ENCODE peak calls at places on chromosomes 2 and 18, in nine cellular contexts. W is H1, K is transverse colon, L is sigmoid colon, G is suprapubic skin, U is tibial nerve, Z is ovary, A is GM12878, M is HepG2. D is an unnamed sample.

GRCh38 chr2:171087547-171087946 is 73.1 kb downstream of the TLK1 start:
- DNase-seq in M (no peak), K (no peak), G (no peak), A (no peak), Z (no peak), W (no peak), L (no peak), U (no peak), D (no peak)

GRCh38 chr2:190887089-190887488 is 6.5 kb downstream of the GLS start:
- DNase-seq in W (no peak), L (no peak), K (no peak), A (peak; percentile 48), M (no peak), G (no peak), Z (no peak), U (no peak), D (no peak)

GRCh38 chr2:201191132-201191875 is 8.4 kb downstream of the CASP10 start:
- DNase-seq in U (no peak), M (peak; percentile 46), K (no peak), Z (no peak), A (peak; percentile 32), L (no peak), G (no peak), W (no peak), D (no peak)

GRCh38 chr2:241680827-241681599 is 5.6 kb downstream of the DTYMK start:
- DNase-seq in Z (peak; percentile 57), K (no peak), G (no peak), U (no peak), W (no peak), L (peak; percentile 75), M (no peak), A (no peak), D (no peak)

GRCh38 chr2:119545754-119546445 is 1.7 kb downstream of the CFAP221 start:
- DNase-seq in Z (no peak), G (no peak), L (no peak), M (no peak), U (no peak), A (no peak), W (no peak), K (no peak), D (no peak)

GRCh38 chr18:9231852-9232476 is 95.4 kb downstream of the ANKRD12 start:
- DNase-seq in U (no peak), L (no peak), A (no peak), K (no peak), Z (no peak), M (no peak), G (no peak), W (no peak), D (no peak)

GRCh38 chr2:67050621-67051020 is 346.5 kb upstream of the ETAA1 start:
- DNase-seq in M (no peak), Z (no peak), K (no peak), A (no peak), U (no peak), W (no peak), L (no peak), G (no peak), D (no peak)

GRCh38 chr18:26471027-26471426 is 77.3 kb downstream of the KCTD1 start:
- DNase-seq in L (no peak), M (no peak), U (no peak), W (no peak), G (no peak), K (no peak), A (no peak), Z (no peak), D (no peak)

GRCh38 chr2:227363756-227364155 is 15.3 kb downstream of the TM4SF20 start:
- DNase-seq in M (no peak), G (no peak), K (no peak), W (no peak), L (no peak), Z (no peak), U (no peak), A (no peak), D (no peak)

GRCh38 chr2:215883799-215884198 is 129.6 kb downstream of the MREG start:
- DNase-seq in M (no peak), U (no peak), A (peak; percentile 49), G (no peak), L (no peak), W (no peak), K (no peak), Z (no peak), D (no peak)

GRCh38 chr2:101852824-101853223 is 138.9 kb upstream of the IL1R2 start:
- DNase-seq in G (no peak), W (no peak), K (no peak), L (no peak), M (no peak), Z (no peak), U (no peak), A (no peak), D (no peak)

GRCh38 chr2:101847661-101848339 is 144.0 kb upstream of the IL1R2 start:
- DNase-seq in U (no peak), W (no peak), K (no peak), G (no peak), M (no peak), Z (no peak), L (no peak), A (no peak), D (no peak)

GRCh38 chr2:101848790-101849410 is 142.9 kb upstream of the IL1R2 start:
- DNase-seq in G (no peak), K (no peak), W (no peak), L (no peak), A (no peak), M (no peak), U (no peak), Z (no peak), D (no peak)

GRCh38 chr2:101850450-101850849 is 141.3 kb upstream of the IL1R2 start:
- DNase-seq in L (no peak), M (no peak), G (no peak), U (no peak), W (no peak), Z (no peak), A (no peak), K (no peak), D (no peak)

GRCh38 chr2:101850991-101851390 is 140.8 kb upstream of the IL1R2 start:
- DNase-seq in K (no peak), G (no peak), W (no peak), L (no peak), U (no peak), M (no peak), Z (no peak), A (no peak), D (no peak)
- H3K36me3 ChIP-seq in K (no peaks in the 10 kb centered on the region), G (peaks cover 25% of the 10 kb centered on the region), W (peaks cover 34% of the 10 kb centered on the region), L (no peaks in the 10 kb centered on the region), U (no peaks in the 10 kb centered on the region), M (peaks cover 84% of the 10 kb centered on the region), Z (no peaks in the 10 kb centered on the region), A (no peaks in the 10 kb centered on the region), D (peaks cover 55% of the 10 kb centered on the region)

GRCh38 chr2:238997137-238997390 is 149.2 kb downstream of the TWIST2 start:
- DNase-seq in L (no peak), A (no peak), K (no peak), U (no peak), Z (no peak), G (no peak), W (no peak), M (no peak), D (no peak)

GRCh38 chr2:238999290-238999741 is 151.4 kb downstream of the TWIST2 start:
- DNase-seq in L (peak; percentile 81), K (no peak), U (no peak), A (no peak), M (peak; percentile 26), G (no peak), Z (peak; percentile 91), W (no peak), D (no peak)

GRCh38 chr2:239000089-239000488 is 152.2 kb downstream of the TWIST2 start:
- DNase-seq in G (no peak), A (no peak), M (no peak), W (no peak), L (peak; percentile 48), U (no peak), Z (no peak), K (no peak), D (no peak)

GRCh38 chr2:238997684-238998083 is 149.8 kb downstream of the TWIST2 start:
- DNase-seq in G (no peak), Z (no peak), A (no peak), W (no peak), L (no peak), K (no peak), M (no peak), U (no peak), D (no peak)

DNA sequence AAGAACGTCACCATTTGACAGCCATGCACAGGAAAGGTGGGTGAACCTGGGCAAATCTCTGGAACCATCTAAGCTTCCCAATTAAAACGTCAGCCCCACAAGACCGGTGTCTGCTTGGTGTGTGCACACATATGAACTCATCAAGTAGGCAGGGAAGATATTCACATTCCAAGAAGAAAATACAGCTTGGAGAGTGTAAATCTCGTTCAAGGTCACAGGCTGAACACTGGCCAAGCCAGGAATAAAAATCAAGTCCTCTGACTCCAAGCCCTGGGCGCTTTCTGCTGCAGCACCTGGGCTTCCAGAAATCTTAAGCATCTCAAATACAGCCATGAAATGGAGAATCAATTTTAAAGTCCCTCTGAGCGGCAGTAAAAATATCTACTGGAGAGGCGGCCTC is 150.9 kb downstream of the TWIST2 start:
- DNase-seq in Z (peak; percentile 63), U (no peak), W (no peak), A (no peak), K (no peak), L (no peak), M (no peak), G (no peak), D (no peak)
- TF ChIP-seq EP300 in Z (no peak), U (no peak), W (no peak), A (no peak), K (no peak), L (no peak), M (no peak), G (no peak), D (no peak)

DNA sequence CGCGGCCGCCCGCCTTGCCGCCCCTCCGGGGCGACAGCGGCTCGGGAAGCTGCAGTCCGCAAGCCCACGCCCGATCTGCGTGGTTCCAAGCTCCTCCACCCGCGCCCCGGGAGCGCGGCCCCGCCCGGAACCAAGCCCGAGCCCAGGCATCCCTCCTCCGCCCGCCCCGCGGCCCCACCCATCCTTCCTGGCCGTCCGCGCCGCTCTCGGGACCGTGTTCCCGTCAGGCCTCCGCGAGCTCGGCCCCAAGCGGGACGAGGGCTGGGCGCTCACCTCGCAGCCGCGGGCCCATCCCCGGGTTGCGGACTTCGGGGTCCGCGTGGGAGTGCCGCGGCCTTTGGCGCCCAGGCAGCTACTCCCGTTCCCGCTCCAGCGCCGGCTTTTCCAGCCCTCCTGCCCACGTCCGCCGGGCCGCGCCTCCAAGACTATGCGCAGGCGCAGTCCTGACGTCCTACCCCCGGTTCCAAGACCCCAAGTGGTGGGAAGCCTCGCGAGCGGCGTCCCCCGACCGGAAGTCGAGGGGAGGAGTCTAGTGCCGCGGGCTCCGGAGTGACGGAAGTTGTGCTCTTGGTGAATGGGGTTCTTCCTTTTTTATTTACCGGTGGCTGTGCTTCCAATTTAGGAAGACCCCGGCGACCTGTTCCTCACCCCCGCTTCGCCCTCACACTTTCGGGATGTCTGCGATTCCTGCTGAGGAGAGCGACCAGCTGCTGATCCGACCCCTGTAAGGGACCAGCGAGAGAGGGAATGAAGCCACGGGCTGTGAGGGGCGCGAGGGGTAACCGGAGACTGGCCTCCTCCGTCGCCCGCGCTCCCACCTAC is at the start of the genes CPSF3 and ITGB1BP1:
- DNase-seq in L (peak; percentile 99), W (peak; percentile 92), A (peak; percentile 88), M (peak; percentile 98), G (peak; percentile 97), U (peak; percentile 92), K (peak; percentile 97), Z (peak; percentile 99), D (peak; percentile 97)
- TF ChIP-seq POLR2A in L (no peak), W (peak; percentile 58), A (peak; percentile 72), M (peak; percentile 75), G (peak; percentile 38), U (peak; percentile 92), K (peak; percentile 48), Z (peak; percentile 76), D (no peak)

GRCh38 chr2:125167152-125167551 is 1142.1 kb downstream of the CNTNAP5 start:
- DNase-seq in A (no peak), Z (no peak), G (no peak), L (no peak), W (no peak), M (no peak), U (no peak), K (no peak), D (no peak)
- H3K36me3 ChIP-seq in A (no peaks in the 10 kb centered on the region), Z (no peaks in the 10 kb centered on the region), G (no peaks in the 10 kb centered on the region), L (no peaks in the 10 kb centered on the region), W (no peaks in the 10 kb centered on the region), M (no peaks in the 10 kb centered on the region), U (no peaks in the 10 kb centered on the region), K (no peaks in the 10 kb centered on the region), D (no peaks in the 10 kb centered on the region)

D was measured in stomach.